ENCODE peak calls at places on chromosomes 4 and X, in ten cellular contexts. One of them, this sample, is unnamed.

GRCh38 chr4:153067376-153067775 is 131.3 kb downstream of the FHDC1 start:
- DNase-seq in HL-60: no peak
- DNase-seq in SK-N-SH: no peak
- DNase-seq in spleen: no peak
- DNase-seq in GM12878: no peak
- DNase-seq in suprapubic skin: no peak
- DNase-seq in stomach: no peak
- DNase-seq in transverse colon: peak
- DNase-seq in sigmoid colon: no peak
- DNase-seq in K562: peak
- DNase-seq in this sample: no peak

GRCh38 chrX:100874240-100874798 is at the start of gene NOX1:
- DNase-seq in HL-60: no peak
- DNase-seq in SK-N-SH: no peak
- DNase-seq in spleen: no peak
- DNase-seq in GM12878: no peak
- DNase-seq in suprapubic skin: no peak
- DNase-seq in stomach: no peak
- DNase-seq in transverse colon: peak
- DNase-seq in sigmoid colon: no peak
- DNase-seq in K562: no peak
- DNase-seq in this sample: no peak

GRCh38 chr4:133910165-133910564 is 291.4 kb downstream of the PABPC4L start:
- DNase-seq in HL-60: no peak
- DNase-seq in SK-N-SH: no peak
- DNase-seq in spleen: no peak
- DNase-seq in GM12878: no peak
- DNase-seq in suprapubic skin: no peak
- DNase-seq in stomach: no peak
- DNase-seq in transverse colon: no peak
- DNase-seq in sigmoid colon: no peak
- DNase-seq in K562: no peak
- DNase-seq in this sample: no peak

GRCh38 chrX:5876984-5877655 is 351.5 kb downstream of the NLGN4X start:
- DNase-seq in HL-60: peak
- DNase-seq in SK-N-SH: peak
- DNase-seq in spleen: no peak
- DNase-seq in GM12878: no peak
- DNase-seq in suprapubic skin: no peak
- DNase-seq in stomach: no peak
- DNase-seq in transverse colon: peak
- DNase-seq in sigmoid colon: no peak
- DNase-seq in K562: no peak
- DNase-seq in this sample: no peak

GRCh38 chr4:128582319-128582948 is 227.1 kb upstream of the JADE1 start:
- DNase-seq in HL-60: no peak
- DNase-seq in SK-N-SH: no peak
- DNase-seq in spleen: no peak
- DNase-seq in GM12878: no peak
- DNase-seq in suprapubic skin: no peak
- DNase-seq in stomach: no peak
- DNase-seq in transverse colon: no peak
- DNase-seq in sigmoid colon: no peak
- DNase-seq in K562: no peak
- DNase-seq in this sample: no peak

GRCh38 chr4:73661646-73662119 is 41.4 kb upstream of the RASSF6 start:
- DNase-seq in HL-60: no peak
- DNase-seq in SK-N-SH: no peak
- DNase-seq in spleen: no peak
- DNase-seq in GM12878: no peak
- DNase-seq in suprapubic skin: no peak
- DNase-seq in stomach: no peak
- DNase-seq in transverse colon: no peak
- DNase-seq in sigmoid colon: no peak
- DNase-seq in K562: peak
- DNase-seq in this sample: no peak

GRCh38 chr4:62661821-62662220 is 1461.7 kb downstream of the ADGRL3 start:
- DNase-seq in HL-60: no peak
- DNase-seq in SK-N-SH: no peak
- DNase-seq in spleen: no peak
- DNase-seq in GM12878: no peak
- DNase-seq in suprapubic skin: no peak
- DNase-seq in stomach: no peak
- DNase-seq in transverse colon: no peak
- DNase-seq in sigmoid colon: no peak
- DNase-seq in K562: no peak
- DNase-seq in this sample: no peak

GRCh38 chr4:113636877-113637276 is 124.7 kb downstream of the CAMK2D start:
- DNase-seq in HL-60: no peak
- DNase-seq in SK-N-SH: no peak
- DNase-seq in spleen: peak
- DNase-seq in GM12878: no peak
- DNase-seq in suprapubic skin: no peak
- DNase-seq in stomach: no peak
- DNase-seq in transverse colon: no peak
- DNase-seq in sigmoid colon: no peak
- DNase-seq in K562: peak
- DNase-seq in this sample: no peak

DNA sequence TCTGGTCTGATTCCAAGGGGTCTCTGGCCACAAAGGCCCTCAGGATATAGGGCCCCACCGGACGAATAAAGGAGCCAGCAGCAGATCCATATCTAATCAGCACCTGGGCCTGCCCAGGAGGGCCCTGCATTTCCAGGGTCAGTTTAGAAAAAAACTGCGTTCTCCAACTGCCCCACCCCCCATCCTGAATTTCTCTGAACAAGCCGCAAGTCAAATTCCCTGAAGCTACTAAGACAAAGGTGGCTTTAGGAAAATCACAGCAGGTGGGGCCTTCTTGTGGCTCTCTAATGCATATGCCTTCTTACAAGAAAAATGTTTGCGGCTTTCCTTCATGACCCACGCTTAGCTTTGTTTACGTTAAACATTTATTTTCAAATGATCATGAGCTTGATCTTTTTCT is 76.6 kb downstream of the MBNL3 start:
- DNase-seq in HL-60: no peak
- DNase-seq in SK-N-SH: no peak
- DNase-seq in spleen: no peak
- DNase-seq in GM12878: no peak
- DNase-seq in suprapubic skin: no peak
- DNase-seq in stomach: no peak
- DNase-seq in transverse colon: no peak
- DNase-seq in sigmoid colon: no peak
- DNase-seq in K562: no peak
- DNase-seq in this sample: no peak
- TF ChIP-seq POLR2AphosphoS5 in HL-60: no peak
- TF ChIP-seq POLR2AphosphoS5 in SK-N-SH: no peak
- TF ChIP-seq POLR2AphosphoS5 in spleen: no peak
- TF ChIP-seq POLR2AphosphoS5 in GM12878: no peak
- TF ChIP-seq POLR2AphosphoS5 in suprapubic skin: no peak
- TF ChIP-seq POLR2AphosphoS5 in stomach: no peak
- TF ChIP-seq POLR2AphosphoS5 in transverse colon: no peak
- TF ChIP-seq POLR2AphosphoS5 in sigmoid colon: no peak
- TF ChIP-seq POLR2AphosphoS5 in K562: no peak
- TF ChIP-seq POLR2AphosphoS5 in this sample: no peak

GRCh38 chr4:6197433-6198174 is 2.7 kb downstream of the JAKMIP1 start:
- DNase-seq in HL-60: no peak
- DNase-seq in SK-N-SH: no peak
- DNase-seq in spleen: peak
- DNase-seq in GM12878: no peak
- DNase-seq in suprapubic skin: no peak
- DNase-seq in stomach: no peak
- DNase-seq in transverse colon: no peak
- DNase-seq in sigmoid colon: peak
- DNase-seq in K562: no peak
- DNase-seq in this sample: no peak

GRCh38 chr4:6198278-6198677 is 2.1 kb downstream of the JAKMIP1 start:
- DNase-seq in HL-60: no peak
- DNase-seq in SK-N-SH: no peak
- DNase-seq in spleen: peak
- DNase-seq in GM12878: no peak
- DNase-seq in suprapubic skin: peak
- DNase-seq in stomach: no peak
- DNase-seq in transverse colon: no peak
- DNase-seq in sigmoid colon: peak
- DNase-seq in K562: no peak
- DNase-seq in this sample: no peak

GRCh38 chr4:6200011-6200921 is at the start of gene JAKMIP1:
- DNase-seq in HL-60: no peak
- DNase-seq in SK-N-SH: peak
- DNase-seq in spleen: peak
- DNase-seq in GM12878: no peak
- DNase-seq in suprapubic skin: no peak
- DNase-seq in stomach: peak
- DNase-seq in transverse colon: peak
- DNase-seq in sigmoid colon: peak
- DNase-seq in K562: peak
- DNase-seq in this sample: no peak

GRCh38 chr4:6199344-6199921 is 916 bp downstream of the JAKMIP1 start:
- DNase-seq in HL-60: no peak
- DNase-seq in SK-N-SH: peak
- DNase-seq in spleen: no peak
- DNase-seq in GM12878: no peak
- DNase-seq in suprapubic skin: peak
- DNase-seq in stomach: no peak
- DNase-seq in transverse colon: no peak
- DNase-seq in sigmoid colon: no peak
- DNase-seq in K562: no peak
- DNase-seq in this sample: no peak

DNA sequence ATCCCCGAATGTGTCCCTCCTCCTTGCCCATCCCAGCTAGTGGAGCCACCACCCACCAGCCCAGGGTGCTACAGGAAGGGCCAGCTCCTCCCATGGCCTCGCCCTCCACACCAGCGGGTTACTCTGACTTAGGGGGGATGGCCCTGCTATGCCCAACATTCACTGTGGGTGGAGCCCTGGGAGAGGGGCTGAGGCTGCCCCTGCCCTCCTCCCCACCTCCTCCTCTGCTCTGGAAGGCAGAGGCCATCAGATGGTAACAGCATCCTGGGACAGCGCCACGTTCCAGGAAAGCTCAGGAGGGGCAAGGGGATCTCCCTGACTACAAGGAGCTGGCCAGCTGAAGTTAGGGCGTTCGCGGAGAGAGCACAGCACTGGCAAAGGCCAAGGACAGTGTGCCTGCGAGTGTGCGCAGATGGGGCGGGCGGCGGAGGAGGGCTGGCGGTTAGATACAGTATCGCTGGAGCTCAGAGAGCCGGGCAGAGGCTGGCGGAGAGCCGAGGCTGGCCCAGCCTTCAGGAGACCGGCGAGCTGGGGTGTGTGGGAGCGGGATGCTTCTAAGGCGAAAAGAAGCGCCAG is 1.5 kb downstream of the JAKMIP1 start:
- DNase-seq in HL-60: no peak
- DNase-seq in SK-N-SH: peak
- DNase-seq in spleen: peak
- DNase-seq in GM12878: no peak
- DNase-seq in suprapubic skin: peak
- DNase-seq in stomach: no peak
- DNase-seq in transverse colon: no peak
- DNase-seq in sigmoid colon: peak
- DNase-seq in K562: no peak
- DNase-seq in this sample: no peak
- TF ChIP-seq POLR2AphosphoS5 in HL-60: no peak
- TF ChIP-seq POLR2AphosphoS5 in SK-N-SH: no peak
- TF ChIP-seq POLR2AphosphoS5 in spleen: no peak
- TF ChIP-seq POLR2AphosphoS5 in GM12878: no peak
- TF ChIP-seq POLR2AphosphoS5 in suprapubic skin: no peak
- TF ChIP-seq POLR2AphosphoS5 in stomach: no peak
- TF ChIP-seq POLR2AphosphoS5 in transverse colon: no peak
- TF ChIP-seq POLR2AphosphoS5 in sigmoid colon: no peak
- TF ChIP-seq POLR2AphosphoS5 in K562: no peak
- TF ChIP-seq POLR2AphosphoS5 in this sample: no peak

DNA sequence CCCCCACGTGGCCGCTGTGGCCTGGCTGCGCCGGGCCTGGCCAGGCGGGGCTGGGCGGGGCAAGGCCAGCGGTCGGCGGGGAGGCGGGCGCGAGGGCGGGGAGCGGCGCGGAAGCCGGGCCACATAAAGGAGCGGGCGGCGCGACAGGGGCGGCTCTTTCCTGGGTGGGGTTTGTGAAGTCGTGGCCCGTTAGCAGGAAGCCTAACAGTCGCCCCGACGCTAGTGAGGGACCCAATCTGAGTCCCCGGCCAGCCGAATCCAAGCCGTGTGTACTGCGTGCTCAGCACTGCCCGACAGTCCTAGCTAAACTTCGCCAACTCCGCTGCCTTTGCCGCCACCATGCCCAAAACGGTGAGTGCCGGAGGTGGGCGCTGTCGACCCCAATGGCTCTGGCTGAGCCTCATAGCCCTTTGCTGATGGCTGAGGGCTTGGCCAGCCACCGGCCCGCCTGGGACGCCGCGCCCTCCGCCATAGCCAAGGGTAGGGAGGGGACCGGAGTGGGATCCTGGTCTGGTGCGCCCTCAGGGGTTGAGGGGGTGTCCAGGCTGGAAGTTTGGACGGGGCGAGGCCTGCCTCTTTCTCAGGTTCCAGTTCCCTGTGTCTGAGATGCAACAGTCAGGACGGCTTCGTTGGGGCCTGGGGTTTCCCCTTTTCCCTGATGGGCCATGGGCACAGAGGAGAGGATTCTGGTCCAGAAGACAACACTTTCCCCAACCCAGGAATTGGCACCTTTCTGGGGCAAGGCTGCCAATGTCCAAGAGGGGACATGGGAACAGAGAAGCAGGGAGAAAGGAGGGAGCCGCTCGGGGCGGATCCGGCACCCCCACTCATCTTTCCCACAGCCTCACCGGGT is at the start of gene MSN:
- DNase-seq in HL-60: peak
- DNase-seq in SK-N-SH: peak
- DNase-seq in spleen: peak
- DNase-seq in GM12878: no peak
- DNase-seq in suprapubic skin: peak
- DNase-seq in stomach: peak
- DNase-seq in transverse colon: peak
- DNase-seq in sigmoid colon: peak
- DNase-seq in K562: peak
- DNase-seq in this sample: no peak
- TF ChIP-seq POLR2AphosphoS5 in HL-60: no peak
- TF ChIP-seq POLR2AphosphoS5 in SK-N-SH: peak
- TF ChIP-seq POLR2AphosphoS5 in spleen: peak
- TF ChIP-seq POLR2AphosphoS5 in GM12878: peak
- TF ChIP-seq POLR2AphosphoS5 in suprapubic skin: no peak
- TF ChIP-seq POLR2AphosphoS5 in stomach: peak
- TF ChIP-seq POLR2AphosphoS5 in transverse colon: peak
- TF ChIP-seq POLR2AphosphoS5 in sigmoid colon: peak
- TF ChIP-seq POLR2AphosphoS5 in K562: peak
- TF ChIP-seq POLR2AphosphoS5 in this sample: peak

GRCh38 chrX:46547857-46548256 is 2.6 kb upstream of the ZNF674 start:
- DNase-seq in HL-60: no peak
- DNase-seq in SK-N-SH: no peak
- DNase-seq in spleen: no peak
- DNase-seq in GM12878: no peak
- DNase-seq in suprapubic skin: no peak
- DNase-seq in stomach: no peak
- DNase-seq in transverse colon: no peak
- DNase-seq in sigmoid colon: no peak
- DNase-seq in K562: no peak
- DNase-seq in this sample: no peak

GRCh38 chrX:46543441-46543840 is 1.8 kb downstream of the ZNF674 start:
- DNase-seq in HL-60: no peak
- DNase-seq in SK-N-SH: no peak
- DNase-seq in spleen: no peak
- DNase-seq in GM12878: no peak
- DNase-seq in suprapubic skin: no peak
- DNase-seq in stomach: no peak
- DNase-seq in transverse colon: no peak
- DNase-seq in sigmoid colon: no peak
- DNase-seq in K562: no peak
- DNase-seq in this sample: no peak

GRCh38 chrX:46549914-46550313 is 4.7 kb upstream of the ZNF674 start:
- DNase-seq in HL-60: no peak
- DNase-seq in SK-N-SH: no peak
- DNase-seq in spleen: no peak
- DNase-seq in GM12878: no peak
- DNase-seq in suprapubic skin: no peak
- DNase-seq in stomach: no peak
- DNase-seq in transverse colon: no peak
- DNase-seq in sigmoid colon: no peak
- DNase-seq in K562: no peak
- DNase-seq in this sample: no peak

GRCh38 chrX:46545111-46546005 is at the start of gene ZNF674:
- DNase-seq in HL-60: peak
- DNase-seq in SK-N-SH: peak
- DNase-seq in spleen: peak
- DNase-seq in GM12878: peak
- DNase-seq in suprapubic skin: peak
- DNase-seq in stomach: peak
- DNase-seq in transverse colon: peak
- DNase-seq in sigmoid colon: peak
- DNase-seq in K562: peak
- DNase-seq in this sample: peak
- TF ChIP-seq POLR2AphosphoS5 in HL-60: peak
- TF ChIP-seq POLR2AphosphoS5 in SK-N-SH: peak
- TF ChIP-seq POLR2AphosphoS5 in spleen: peak
- TF ChIP-seq POLR2AphosphoS5 in GM12878: peak
- TF ChIP-seq POLR2AphosphoS5 in suprapubic skin: no peak
- TF ChIP-seq POLR2AphosphoS5 in stomach: peak
- TF ChIP-seq POLR2AphosphoS5 in transverse colon: peak
- TF ChIP-seq POLR2AphosphoS5 in sigmoid colon: peak
- TF ChIP-seq POLR2AphosphoS5 in K562: no peak
- TF ChIP-seq POLR2AphosphoS5 in this sample: peak